ENCODE peak calls at places on chromosomes 3 and 15, in six cellular contexts. I, L, V, Y, A and J are unnamed samples.

GRCh38 chr3:172601066-172601832 is 78.0 kb upstream of the TNFSF10 start:
- DNase-seq in I (no peak), L (no peak), V (no peak), Y (no peak), A (no peak), J (no peak)

GRCh38 chr15:31036783-31037182 is 45.4 kb upstream of the MTMR10 start:
- DNase-seq in I (no peak), L (no peak), V (no peak), Y (no peak), A (no peak), J (no peak)

GRCh38 chr3:109933576-109933975 is 596.2 kb upstream of the DPPA4 start:
- DNase-seq in I (no peak), L (no peak), V (no peak), Y (no peak), A (no peak), J (no peak)

GRCh38 chr15:57444877-57445513 is 68.7 kb downstream of the CGNL1 start:
- DNase-seq in I (no peak), L (no peak), V (no peak), Y (no peak), A (no peak), J (no peak)

GRCh38 chr15:59185725-59186124 is 20.9 kb upstream of the LDHAL6B start:
- DNase-seq in I (no peak), L (no peak), V (no peak), Y (no peak), A (no peak), J (no peak)

GRCh38 chr3:52519445-52520140 is 14.1 kb downstream of the NT5DC2 start:
- DNase-seq in I (no peak), L (no peak), V (no peak), Y (no peak), A (no peak), J (no peak)

GRCh38 chr3:46613313-46614005 is 1.1 kb downstream of the FAM240A start:
- DNase-seq in I (no peak), L (no peak), V (peak), Y (no peak), A (no peak), J (no peak)

GRCh38 chr3:59189561-59190338 is 139.9 kb upstream of the CFAP20DC start:
- DNase-seq in I (no peak), L (no peak), V (peak), Y (peak), A (no peak), J (no peak)

GRCh38 chr15:90818251-90819210 is 49.9 kb upstream of the FURIN start:
- DNase-seq in I (no peak), L (no peak), V (peak), Y (no peak), A (peak), J (no peak)

GRCh38 chr3:179027326-179027900 is 44.2 kb downstream of the ZMAT3 start:
- DNase-seq in I (peak), L (peak), V (no peak), Y (no peak), A (no peak), J (no peak)

GRCh38 chr15:33048255-33048654 is 146.3 kb downstream of the FMN1 start:
- DNase-seq in I (no peak), L (no peak), V (no peak), Y (no peak), A (no peak), J (no peak)

GRCh38 chr3:160540546-160540945 is 24.8 kb downstream of the KPNA4 start:
- DNase-seq in I (no peak), L (no peak), V (no peak), Y (no peak), A (no peak), J (no peak)

GRCh38 chr15:81360491-81360890 is 13.5 kb downstream of the TMC3 start:
- DNase-seq in I (no peak), L (no peak), V (no peak), Y (no peak), A (no peak), J (no peak)

GRCh38 chr3:72973031-72973723 is 23.4 kb upstream of the PPP4R2 start:
- DNase-seq in I (no peak), L (no peak), V (peak), Y (peak), A (no peak), J (no peak)

GRCh38 chr3:62161306-62161705 is 212.0 kb downstream of the FEZF2 start:
- DNase-seq in I (peak), L (no peak), V (no peak), Y (no peak), A (no peak), J (no peak)

GRCh38 chr15:72306211-72306785 is 13.7 kb downstream of the CELF6 start:
- DNase-seq in I (no peak), L (peak), V (peak), Y (no peak), A (no peak), J (peak)

GRCh38 chr3:108489776-108490175 is 20.6 kb downstream of the MYH15 start:
- DNase-seq in I (peak), L (peak), V (peak), Y (no peak), A (peak), J (peak)

GRCh38 chr15:50353999-50354837 is 780 bp downstream of the GABPB1 start:
- DNase-seq in I (peak), L (peak), V (peak), Y (peak), A (peak), J (peak)

GRCh38 chr3:147655236-147655635 is 246.1 kb downstream of the ZIC1 start:
- DNase-seq in I (no peak), L (no peak), V (no peak), Y (no peak), A (no peak), J (no peak)

GRCh38 chr3:126952261-126952982 is 30.5 kb upstream of the PLXNA1 start:
- DNase-seq in I (no peak), L (no peak), V (no peak), Y (no peak), A (no peak), J (no peak)

GRCh38 chr3:100020876-100021644 is 93.2 kb downstream of the FILIP1L start:
- DNase-seq in I (no peak), L (no peak), V (no peak), Y (no peak), A (no peak), J (no peak)

GRCh38 chr15:100174532-100174931 is 167.2 kb downstream of the ADAMTS17 start:
- DNase-seq in I (no peak), L (no peak), V (peak), Y (no peak), A (no peak), J (no peak)

GRCh38 chr3:62607287-62608029 is 234.1 kb upstream of the FEZF2 start:
- DNase-seq in I (no peak), L (no peak), V (no peak), Y (no peak), A (no peak), J (no peak)

GRCh38 chr3:178966299-178967183 is 105.1 kb downstream of the ZMAT3 start:
- DNase-seq in I (peak), L (no peak), V (no peak), Y (no peak), A (no peak), J (no peak)

GRCh38 chr3:121126378-121127035 is 218.5 kb downstream of the STXBP5L start:
- DNase-seq in I (no peak), L (no peak), V (no peak), Y (no peak), A (no peak), J (no peak)

GRCh38 chr3:9250236-9250635 is 790 bp upstream of the SRGAP3 start:
- DNase-seq in I (no peak), L (no peak), V (peak), Y (no peak), A (no peak), J (no peak)

GRCh38 chr3:186613637-186614265 is 891 bp downstream of the AHSG start:
- DNase-seq in I (no peak), L (no peak), V (no peak), Y (no peak), A (no peak), J (no peak)

GRCh38 chr3:38587548-38588131 is 61.8 kb downstream of the SCN5A start:
- DNase-seq in I (peak), L (no peak), V (peak), Y (peak), A (peak), J (no peak)

GRCh38 chr15:90585863-90586262 is 56.1 kb downstream of the CRTC3 start:
- DNase-seq in I (no peak), L (no peak), V (no peak), Y (no peak), A (no peak), J (no peak)

GRCh38 chr3:102163039-102163817 is 271.6 kb upstream of the ZPLD1 start:
- DNase-seq in I (peak), L (no peak), V (no peak), Y (no peak), A (no peak), J (no peak)

GRCh38 chr3:3189102-3189727 is 9.7 kb upstream of the CRBN start:
- DNase-seq in I (no peak), L (no peak), V (no peak), Y (no peak), A (no peak), J (no peak)

GRCh38 chr3:109597438-109597837 is 260.1 kb upstream of the DPPA4 start:
- DNase-seq in I (no peak), L (no peak), V (no peak), Y (no peak), A (no peak), J (no peak)

GRCh38 chr15:93656041-93656440 is 567.0 kb upstream of the RGMA start:
- DNase-seq in I (no peak), L (no peak), V (no peak), Y (no peak), A (no peak), J (no peak)

GRCh38 chr3:132255041-132255745 is 62.0 kb upstream of the ACP3 start:
- DNase-seq in I (no peak), L (no peak), V (no peak), Y (no peak), A (no peak), J (no peak)

GRCh38 chr3:94520364-94520763 is 457.5 kb downstream of the NSUN3 start:
- DNase-seq in I (no peak), L (no peak), V (no peak), Y (no peak), A (no peak), J (no peak)

DNA sequence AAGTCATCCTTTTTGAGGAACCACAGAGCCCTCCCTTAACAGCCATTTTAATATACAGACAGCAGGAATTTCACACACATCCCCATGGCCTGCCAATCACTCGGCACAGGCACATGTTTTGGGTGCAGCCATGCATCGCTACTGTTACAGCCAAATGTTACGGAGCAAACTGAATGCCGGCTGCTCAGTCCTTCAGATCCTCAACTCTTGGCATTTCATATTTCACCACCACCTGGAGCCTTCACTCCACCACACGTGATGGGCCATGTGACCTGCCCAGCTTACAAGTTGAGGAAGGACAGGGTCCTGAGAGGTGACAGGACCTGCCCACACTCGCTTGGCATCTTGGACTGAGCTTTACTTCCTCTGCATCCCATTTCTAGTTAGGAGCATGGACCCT is 90.9 kb downstream of the OXNAD1 start:
- DNase-seq in I (no peak), L (no peak), V (no peak), Y (no peak), A (no peak), J (no peak)
- TF ChIP-seq CTCF in I (no peak), L (no peak), V (no peak), Y (no peak), A (no peak), J (no peak)

GRCh38 chr3:49856181-49857005 is at the start of gene TRAIP:
- DNase-seq in I (peak), L (peak), V (peak), Y (peak), A (peak), J (peak)
- TF ChIP-seq CTCF in I (no peak), L (no peak), V (no peak), Y (no peak), A (no peak), J (no peak)

DNA sequence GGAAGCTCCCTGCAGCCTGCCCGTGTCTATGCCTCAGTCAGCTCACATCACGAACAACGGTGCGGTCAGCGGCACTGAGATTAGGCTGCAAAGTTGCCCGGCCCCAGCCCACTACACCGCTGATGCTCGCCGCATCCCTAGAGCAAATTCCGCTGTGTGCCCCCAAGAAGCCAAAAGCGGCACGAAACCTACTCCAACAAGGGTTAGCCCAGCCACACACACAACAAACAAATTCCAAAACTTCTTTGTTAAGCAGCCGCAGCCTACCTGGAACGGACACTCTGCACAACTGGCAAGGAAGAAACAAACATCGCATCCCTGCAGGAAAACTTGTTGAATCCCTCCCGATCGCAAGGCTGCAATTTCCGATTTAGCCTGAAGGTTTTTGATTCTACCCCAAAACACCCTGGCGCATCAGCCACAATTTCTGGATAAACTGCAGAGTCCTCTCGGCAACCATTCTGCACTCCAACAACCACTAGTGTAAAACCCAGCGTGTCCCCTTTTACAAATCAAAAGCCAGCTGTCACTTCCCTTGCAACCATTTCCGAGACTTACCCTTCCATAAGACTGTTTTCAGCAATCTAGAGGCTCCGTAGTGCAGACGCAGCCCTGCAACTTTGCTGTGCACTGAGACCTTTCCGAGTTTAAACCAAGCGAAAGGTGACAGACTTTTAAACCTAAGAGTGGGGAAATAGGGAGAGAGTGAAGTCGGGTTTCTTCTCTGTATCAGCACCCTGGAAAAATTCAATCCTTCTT is 425 bp downstream of the ROBO1 start:
- DNase-seq in I (peak), L (peak), V (peak), Y (no peak), A (no peak), J (peak)
- TF ChIP-seq CTCF in I (no peak), L (peak), V (peak), Y (no peak), A (no peak), J (peak)

DNA sequence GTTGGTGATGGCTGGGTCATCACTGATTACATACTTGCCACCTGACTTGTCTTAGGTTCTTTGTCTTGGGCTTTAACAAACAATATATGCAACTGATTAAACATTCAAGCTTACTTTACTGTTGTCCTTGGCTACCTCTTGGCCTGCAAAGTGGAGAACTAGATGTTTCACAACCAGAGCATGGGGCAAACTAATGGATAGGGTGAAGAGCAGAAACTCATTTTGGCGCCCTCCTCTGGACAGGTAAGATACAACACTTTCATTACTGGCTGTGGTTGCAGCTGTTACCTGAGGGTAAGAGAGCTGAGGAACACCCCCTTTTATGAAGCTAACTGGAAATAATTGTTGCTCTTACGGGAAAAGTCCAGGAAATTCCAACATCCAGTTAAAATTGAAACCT is 262.1 kb downstream of the NAALADL2 start:
- DNase-seq in I (peak), L (no peak), V (peak), Y (peak), A (no peak), J (no peak)
- TF ChIP-seq CTCF in I (no peak), L (no peak), V (peak), Y (peak), A (no peak), J (peak)

GRCh38 chr3:194197396-194197960 is 61.5 kb downstream of the HES1 start:
- DNase-seq in I (no peak), L (no peak), V (no peak), Y (no peak), A (no peak), J (no peak)
- TF ChIP-seq CTCF in I (no peak), L (no peak), V (peak), Y (no peak), A (no peak), J (peak)

GRCh38 chr3:157351981-157352380 is 84.7 kb upstream of the PTX3 start:
- DNase-seq in I (no peak), L (no peak), V (no peak), Y (no peak), A (no peak), J (no peak)

GRCh38 chr3:157353657-157354056 is 83.0 kb upstream of the PTX3 start:
- DNase-seq in I (no peak), L (no peak), V (no peak), Y (no peak), A (no peak), J (no peak)

DNA sequence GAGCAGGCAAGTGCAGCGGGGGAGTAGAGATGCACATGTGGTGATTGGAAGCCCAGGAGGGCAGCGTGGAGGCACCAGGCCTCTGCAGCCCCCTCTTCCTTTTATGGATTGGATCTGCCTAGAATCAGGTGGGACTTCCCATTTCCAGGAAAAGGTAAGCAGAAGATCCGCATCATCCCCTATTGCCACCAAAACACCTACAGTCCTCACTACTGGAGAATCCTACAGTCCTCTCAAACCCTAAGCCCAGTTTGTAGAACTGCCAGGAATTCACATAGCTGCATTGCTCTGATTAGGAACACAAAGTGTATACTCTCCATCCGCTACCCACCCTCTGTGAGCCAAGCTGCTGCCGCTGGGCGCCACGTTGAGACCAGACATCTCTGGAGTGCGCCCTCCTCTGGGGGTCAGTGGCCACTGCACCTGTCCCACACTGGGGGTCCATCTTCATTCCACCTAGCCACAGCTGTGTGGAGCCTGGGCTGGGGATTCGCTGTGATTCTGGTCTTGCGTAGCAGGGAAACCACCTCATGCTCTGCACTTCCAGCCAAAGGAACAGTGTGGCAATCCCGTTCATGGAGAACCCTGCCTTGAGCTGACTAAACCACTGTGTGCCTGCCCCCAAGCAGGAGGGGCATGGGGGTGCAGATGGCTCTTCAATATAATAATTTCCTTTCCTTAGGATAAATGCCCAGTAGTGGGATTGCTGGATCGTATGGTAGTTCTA is 88.9 kb upstream of the PTX3 start:
- DNase-seq in I (peak), L (peak), V (peak), Y (no peak), A (no peak), J (no peak)
- TF ChIP-seq CTCF in I (peak), L (peak), V (peak), Y (no peak), A (no peak), J (peak)

GRCh38 chr3:159413319-159413718 is 575.3 kb upstream of the IL12A start:
- DNase-seq in I (no peak), L (no peak), V (no peak), Y (no peak), A (no peak), J (no peak)
- TF ChIP-seq CTCF in I (no peak), L (no peak), V (no peak), Y (no peak), A (no peak), J (no peak)

GRCh38 chr3:53940651-53941050 is 49.0 kb upstream of the SELENOK start:
- DNase-seq in I (no peak), L (no peak), V (no peak), Y (no peak), A (no peak), J (no peak)
- TF ChIP-seq CTCF in I (no peak), L (no peak), V (no peak), Y (no peak), A (no peak), J (no peak)